ENCODE peak calls at places on chromosomes 7 and 10, in five cellular contexts. U is stimulated activated naive CD8-positive, alpha-beta T cell treated with anti-CD3 and anti-CD28 coated beads, Interleukin-15, Interleukin-2, amounts not matched to agents 100 U/mL and 50 U/mL, for 24 hours; L is ecto neural progenitor cell; Y is cardiac fibroblast; C is body of pancreas. X is an unnamed sample.

GRCh38 chr10:100370561-100370975 is 23.5 kb downstream of the SCD start:
- DNase-seq in U (peak), L (peak), Y (no peak), C (peak), X (no peak)

GRCh38 chr7:148941598-148942280 is 57.6 kb upstream of the EZH2 start:
- DNase-seq in U (peak), L (peak), Y (peak), C (peak), X (peak)

GRCh38 chr10:50322075-50322474 is 70.8 kb upstream of the ASAH2 start:
- DNase-seq in U (no peak), L (no peak), Y (peak), C (no peak), X (no peak)

GRCh38 chr7:129405527-129405926 is 28.7 kb upstream of the STRIP2 start:
- DNase-seq in U (no peak), L (no peak), Y (no peak), C (no peak), X (no peak)

GRCh38 chr7:36415104-36415503 is 25.4 kb downstream of the ANLN start:
- DNase-seq in U (no peak), L (no peak), Y (no peak), C (no peak), X (no peak)

GRCh38 chr10:72337039-72337629 is 17.6 kb downstream of the DNAJB12 start:
- DNase-seq in U (peak), L (peak), Y (peak), C (peak), X (peak)

GRCh38 chr10:19819419-19820033 is 3.3 kb downstream of the PLXDC2 start:
- DNase-seq in U (no peak), L (no peak), Y (peak), C (peak), X (no peak)

GRCh38 chr7:128867842-128868623 is 5.4 kb downstream of the ATP6V1F start:
- DNase-seq in U (no peak), L (no peak), Y (no peak), C (peak), X (no peak)

GRCh38 chr7:133797818-133798485 is 329.2 kb upstream of the LRGUK start:
- DNase-seq in U (no peak), L (no peak), Y (no peak), C (no peak), X (no peak)

GRCh38 chr10:33331020-33331557 is 3.4 kb downstream of the NRP1 start:
- DNase-seq in U (no peak), L (no peak), Y (no peak), C (no peak), X (no peak)

GRCh38 chr7:27585781-27586447 is 76.8 kb downstream of the HIBADH start:
- DNase-seq in U (no peak), L (no peak), Y (peak), C (no peak), X (no peak)

GRCh38 chr7:17996442-17997223 is 31.0 kb downstream of the PRPS1L1 start:
- DNase-seq in U (no peak), L (no peak), Y (no peak), C (no peak), X (no peak)

GRCh38 chr10:57952741-57953140 is 315.0 kb downstream of the IPMK start:
- DNase-seq in U (no peak), L (no peak), Y (peak), C (no peak), X (no peak)

GRCh38 chr7:118949031-118949430 is 724.5 kb downstream of the ANKRD7 start:
- DNase-seq in U (no peak), L (no peak), Y (no peak), C (no peak), X (no peak)

GRCh38 chr7:73308074-73308664 is 457 bp downstream of the NSUN5 start:
- DNase-seq in U (no peak), L (no peak), Y (no peak), C (no peak), X (no peak)

GRCh38 chr7:95055295-95055694 is 147.9 kb downstream of the PPP1R9A start:
- DNase-seq in U (no peak), L (no peak), Y (no peak), C (no peak), X (no peak)

GRCh38 chr10:44589181-44589884 is 204.4 kb upstream of the CXCL12 start:
- DNase-seq in U (no peak), L (no peak), Y (no peak), C (no peak), X (no peak)

GRCh38 chr7:29454464-29454863 is 109.2 kb upstream of the PRR15 start:
- DNase-seq in U (no peak), L (no peak), Y (no peak), C (no peak), X (no peak)

GRCh38 chr10:119441151-119441821 is 101.2 kb downstream of the RGS10 start:
- DNase-seq in U (no peak), L (no peak), Y (peak), C (no peak), X (no peak)

GRCh38 chr10:128036746-128037542 is 89.3 kb downstream of the MKI67 start:
- DNase-seq in U (no peak), L (no peak), Y (peak), C (no peak), X (no peak)

GRCh38 chr10:97127960-97128850 is 57.6 kb downstream of the SLIT1 start:
- DNase-seq in U (no peak), L (no peak), Y (no peak), C (no peak), X (no peak)

GRCh38 chr7:100087055-100087750 is 1.6 kb upstream of the COPS6 start:
- DNase-seq in U (no peak), L (no peak), Y (peak), C (no peak), X (no peak)

GRCh38 chr10:127612-128432 is 7.4 kb upstream of the ZMYND11 start:
- DNase-seq in U (peak), L (no peak), Y (no peak), C (no peak), X (no peak)

GRCh38 chr7:112252141-112252540 is 45.6 kb downstream of the ZNF277 start:
- DNase-seq in U (no peak), L (no peak), Y (no peak), C (no peak), X (no peak)

GRCh38 chr7:98483964-98484545 is 83.2 kb upstream of the BAIAP2L1 start:
- DNase-seq in U (no peak), L (no peak), Y (no peak), C (no peak), X (no peak)

GRCh38 chr7:106371629-106372028 is 86.8 kb upstream of the NAMPT start:
- DNase-seq in U (no peak), L (no peak), Y (no peak), C (no peak), X (no peak)

GRCh38 chr7:98626393-98627061 is 9.4 kb downstream of the NPTX2 start:
- DNase-seq in U (no peak), L (peak), Y (no peak), C (no peak), X (no peak)

GRCh38 chr7:67729771-67730170 is 733.1 kb downstream of the TYW1 start:
- DNase-seq in U (no peak), L (no peak), Y (no peak), C (no peak), X (no peak)

GRCh38 chr10:105063796-105064195 is 422.7 kb downstream of the SORCS3 start:
- DNase-seq in U (peak), L (peak), Y (peak), C (peak), X (no peak)

GRCh38 chr10:89147256-89147655 is 59.9 kb downstream of the CH25H start:
- DNase-seq in U (no peak), L (no peak), Y (peak), C (no peak), X (no peak)

GRCh38 chr10:124898493-124898892 is 43.4 kb upstream of the ZRANB1 start:
- DNase-seq in U (no peak), L (no peak), Y (no peak), C (peak), X (no peak)

GRCh38 chr10:28991738-28992270 is 297.1 kb upstream of the LYZL1 start:
- DNase-seq in U (peak), L (peak), Y (peak), C (peak), X (no peak)

GRCh38 chr7:54788664-54789063 is 29.7 kb upstream of the SEC61G start:
- DNase-seq in U (no peak), L (no peak), Y (peak), C (peak), X (peak)

GRCh38 chr7:98038731-98039130 is 48.7 kb upstream of the OCM2 start:
- DNase-seq in U (no peak), L (no peak), Y (no peak), C (no peak), X (no peak)

GRCh38 chr7:32154797-32155196 is 84.6 kb upstream of the PDE1C start:
- DNase-seq in U (no peak), L (no peak), Y (peak), C (peak), X (no peak)

GRCh38 chr10:119650692-119651513 is at the start of gene BAG3:
- DNase-seq in U (peak), L (peak), Y (peak), C (peak), X (peak)

GRCh38 chr7:131556912-131557457 is 557 bp upstream of the PODXL start:
- DNase-seq in U (peak), L (no peak), Y (no peak), C (no peak), X (no peak)

X was measured in osteocyte.